ENCODE peak calls at places on chromosomes 4 and X, in six cellular contexts. R is sciatic nerve; K is ovary; A is IMR-90; Q is neural progenitor cell; U is stimulated activated CD8-positive, alpha-beta memory T cell treated with anti-CD3 and anti-CD28 coated beads, Interleukin-12 subunit alpha, Interleukin-12 subunit beta, amount 100 ng/mL, for 1 hour. P is an unnamed sample.

GRCh38 chrX:15663439-15663838 is 1.2 kb downstream of the CLTRN start:
- DNase-seq in U (no peak), K (no peak), Q (no peak), A (no peak), R (no peak), P (no peak)

GRCh38 chr4:188417181-188417580 is 277.9 kb downstream of the TRIML1 start:
- DNase-seq in K (no peak), Q (peak; percentile 66), A (peak; percentile 15), R (no peak), U (no peak), P (peak; percentile 81)

GRCh38 chrX:110531873-110532272 is 173.2 kb downstream of the RTL9 start:
- DNase-seq in R (no peak), Q (no peak), U (no peak), A (no peak), K (no peak), P (no peak)

GRCh38 chr4:61373901-61374611 is 173.9 kb downstream of the ADGRL3 start:
- DNase-seq in U (no peak), A (peak; percentile 7), K (no peak), R (no peak), Q (no peak), P (no peak)

GRCh38 chrX:110287605-110288004 is 30.3 kb downstream of the AMMECR1 start:
- DNase-seq in R (no peak), A (peak; percentile 62), Q (no peak), U (no peak), K (no peak), P (no peak)

GRCh38 chr4:89939994-89940393 is 45.3 kb downstream of the MMRN1 start:
- DNase-seq in Q (no peak), A (no peak), R (no peak), K (no peak), U (no peak), P (no peak)

GRCh38 chr4:187183351-187183750 is 459.7 kb upstream of the FAT1 start:
- DNase-seq in K (no peak), U (no peak), A (no peak), R (no peak), Q (peak; percentile 88), P (no peak)

GRCh38 chrX:97070346-97070745 is 186.6 kb downstream of the RPA4 start:
- DNase-seq in Q (no peak), K (no peak), U (no peak), A (peak; percentile 20), R (no peak), P (no peak)

GRCh38 chr4:169100656-169101055 is 90.6 kb upstream of the CBR4 start:
- DNase-seq in Q (peak; percentile 55), K (no peak), R (no peak), U (no peak), A (no peak), P (peak; percentile 60)

GRCh38 chr4:184653650-184654049 is 4.1 kb downstream of the PRIMPOL start:
- DNase-seq in U (no peak), K (no peak), Q (no peak), A (peak; percentile 70), R (no peak), P (no peak)

GRCh38 chrX:96538104-96538725 is 146.4 kb upstream of the DIAPH2 start:
- DNase-seq in Q (no peak), R (no peak), A (no peak), K (no peak), U (no peak), P (no peak)

P was measured in left kidney.